ENCODE peak calls at places on chromosomes 12 and 14, in four cellular contexts. R, J, M and Z are unnamed samples.

GRCh38 chr12:92608418-92609091 is 94.2 kb upstream of the PLEKHG7 start:
- DNase-seq in R (no peak), M (no peak), J (no peak), Z (no peak)

GRCh38 chr12:5872745-5873144 is 72.3 kb downstream of the ANO2 start:
- DNase-seq in J (no peak), M (no peak), R (no peak), Z (no peak)

GRCh38 chr12:48132826-48133225 is 13.7 kb downstream of the PFKM start:
- DNase-seq in J (no peak), R (no peak), M (no peak), Z (no peak)

GRCh38 chr12:111405856-111406473 is at the start of gene SH2B3:
- DNase-seq in J (no peak), R (no peak), M (no peak), Z (no peak)

GRCh38 chr14:102508774-102509743 is 517 bp downstream of the ANKRD9 start:
- DNase-seq in M (no peak), R (no peak), J (peak), Z (no peak)

GRCh38 chr14:92022036-92022435 is 17.8 kb downstream of the TRIP11 start:
- DNase-seq in R (no peak), J (no peak), M (no peak), Z (no peak)

GRCh38 chr12:96981053-96981452 is 74.0 kb downstream of the NEDD1 start:
- DNase-seq in M (peak), J (no peak), R (peak), Z (no peak)

GRCh38 chr14:52266179-52266578 is 1.3 kb upstream of the PTGDR start:
- DNase-seq in J (no peak), M (no peak), R (no peak), Z (no peak)

GRCh38 chr14:91232631-91233030 is 11.9 kb downstream of the GPR68 start:
- DNase-seq in R (no peak), M (no peak), J (no peak), Z (no peak)

GRCh38 chr12:131893605-131894312 is 663 bp upstream of the ULK1 start:
- DNase-seq in R (no peak), M (no peak), J (no peak), Z (no peak)

GRCh38 chr12:120739031-120739762 is 13.6 kb downstream of the ACADS start:
- DNase-seq in J (no peak), M (no peak), R (no peak), Z (no peak)

GRCh38 chr12:106601031-106601430 is 18.2 kb downstream of the RFX4 start:
- DNase-seq in R (no peak), M (no peak), J (no peak), Z (no peak)

GRCh38 chr14:35558680-35559079 is 24.7 kb downstream of the INSM2 start:
- DNase-seq in M (no peak), J (no peak), R (no peak), Z (no peak)

GRCh38 chr14:87628129-87628528 is 364.9 kb downstream of the GALC start:
- DNase-seq in J (no peak), R (no peak), M (peak), Z (no peak)

GRCh38 chr12:103652808-103653207 is 65.7 kb downstream of the STAB2 start:
- DNase-seq in R (no peak), J (no peak), M (no peak), Z (no peak)

GRCh38 chr14:96215845-96216244 is 11.2 kb downstream of the BDKRB2 start:
- DNase-seq in J (no peak), M (no peak), R (no peak), Z (no peak)

GRCh38 chr14:52589646-52590045 is 37.0 kb downstream of the GPR137C start:
- DNase-seq in M (no peak), R (no peak), J (no peak), Z (no peak)

GRCh38 chr12:98154850-98155249 is 360.5 kb upstream of the TMPO start:
- DNase-seq in M (no peak), R (no peak), J (no peak), Z (no peak)

GRCh38 chr12:40561395-40561966 is 130.8 kb upstream of the CNTN1 start:
- DNase-seq in M (no peak), J (no peak), R (no peak), Z (no peak)

GRCh38 chr14:37122288-37122687 is 50.1 kb downstream of the SLC25A21 start:
- DNase-seq in R (no peak), M (no peak), J (no peak), Z (no peak)

GRCh38 chr12:90741611-90742010 is 213.4 kb downstream of the CCER1 start:
- DNase-seq in J (no peak), M (no peak), R (no peak), Z (peak)

GRCh38 chr12:93773122-93773871 is 96.1 kb downstream of the CRADD start:
- DNase-seq in M (no peak), R (no peak), J (peak), Z (no peak)

GRCh38 chr12:51601241-51601640 is 10.2 kb downstream of the SCN8A start:
- DNase-seq in M (no peak), R (no peak), J (no peak), Z (no peak)

GRCh38 chr12:57626929-57627445 is 6.0 kb downstream of the B4GALNT1 start:
- DNase-seq in M (no peak), R (no peak), J (no peak), Z (no peak)

GRCh38 chr12:57626111-57626928 is 6.7 kb downstream of the B4GALNT1 start:
- DNase-seq in J (no peak), M (no peak), R (no peak), Z (no peak)

GRCh38 chr12:57625261-57626032 is 7.6 kb downstream of the B4GALNT1 start:
- DNase-seq in M (no peak), J (no peak), R (no peak), Z (no peak)

GRCh38 chr12:57628280-57629191 is 4.5 kb downstream of the B4GALNT1 start:
- DNase-seq in J (no peak), R (no peak), M (no peak), Z (no peak)

DNA sequence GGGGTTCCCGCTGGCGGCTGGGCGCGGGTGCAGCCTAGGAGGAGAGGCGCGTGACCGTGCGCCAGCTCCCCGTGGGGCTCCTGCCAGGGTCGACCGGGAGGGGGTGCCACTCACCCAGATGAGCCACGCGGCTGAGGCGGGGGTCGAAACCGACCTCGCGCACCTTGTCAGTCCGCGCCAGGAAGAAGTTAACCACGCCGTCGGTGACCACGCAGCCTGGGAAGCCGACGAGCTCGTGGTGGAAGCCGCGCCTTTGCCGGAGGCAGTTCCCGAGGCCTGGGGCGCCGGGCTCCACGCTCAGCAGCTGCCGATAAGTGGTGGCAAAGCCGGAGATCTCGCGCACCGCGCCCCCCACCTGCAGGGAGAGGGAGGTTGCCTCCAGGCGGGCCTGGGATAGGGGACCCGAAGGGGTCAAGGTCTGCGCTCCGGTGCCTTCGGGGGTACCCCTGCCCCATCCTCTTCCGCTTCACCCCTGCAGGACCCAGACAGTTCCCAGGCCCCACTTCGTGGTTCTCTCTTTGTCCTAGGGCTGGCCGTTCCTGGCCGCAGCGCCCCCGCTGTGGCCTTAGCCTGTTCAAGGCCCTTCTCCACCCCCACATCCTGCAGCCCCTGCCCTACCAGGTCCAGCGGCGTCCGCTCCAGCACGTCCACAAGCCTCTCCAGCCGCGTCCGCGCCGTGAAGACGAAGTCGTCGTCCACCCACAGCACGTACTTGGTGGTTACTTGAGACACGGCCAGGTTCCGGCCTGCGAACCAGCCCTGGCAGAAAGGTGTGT is 5.3 kb downstream of the B4GALNT1 start:
- DNase-seq in R (no peak), J (no peak), M (no peak), Z (no peak)
- TF ChIP-seq CTCF in R (peak), J (no peak), M (peak), Z (no peak)

DNA sequence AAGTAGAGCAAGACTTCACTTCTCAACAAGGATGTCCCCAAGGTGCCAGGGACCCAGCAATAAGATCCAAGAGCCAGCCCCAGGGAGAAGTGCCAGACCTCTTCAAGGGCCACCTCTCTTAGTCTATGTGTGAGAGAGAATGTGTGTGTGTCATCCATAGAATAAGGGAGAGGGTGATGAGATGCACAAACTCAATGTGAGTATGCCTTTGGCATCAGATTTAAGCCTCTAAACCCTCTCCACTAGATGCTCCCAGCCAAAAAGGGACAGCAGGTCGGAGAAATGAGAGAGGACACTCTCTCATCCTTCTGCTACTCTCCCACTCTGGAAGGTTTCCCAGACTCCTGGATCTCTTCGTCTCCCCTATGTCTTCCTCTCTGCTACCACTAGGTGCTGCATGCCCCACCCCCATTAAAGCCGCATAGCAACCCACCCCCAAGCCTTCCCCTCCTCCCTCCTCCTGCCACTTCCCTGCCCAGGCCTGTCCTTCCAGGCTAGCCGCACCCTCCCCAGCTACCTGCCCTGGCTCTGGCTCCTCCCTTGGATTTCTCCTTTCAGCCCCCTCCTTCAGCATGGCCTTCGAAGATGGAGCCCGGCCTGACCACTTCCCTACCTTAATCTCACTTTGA is 7.6 kb downstream of the RARG start:
- DNase-seq in R (no peak), M (no peak), J (peak), Z (no peak)
- TF ChIP-seq CTCF in R (no peak), M (peak), J (no peak), Z (no peak)

DNA sequence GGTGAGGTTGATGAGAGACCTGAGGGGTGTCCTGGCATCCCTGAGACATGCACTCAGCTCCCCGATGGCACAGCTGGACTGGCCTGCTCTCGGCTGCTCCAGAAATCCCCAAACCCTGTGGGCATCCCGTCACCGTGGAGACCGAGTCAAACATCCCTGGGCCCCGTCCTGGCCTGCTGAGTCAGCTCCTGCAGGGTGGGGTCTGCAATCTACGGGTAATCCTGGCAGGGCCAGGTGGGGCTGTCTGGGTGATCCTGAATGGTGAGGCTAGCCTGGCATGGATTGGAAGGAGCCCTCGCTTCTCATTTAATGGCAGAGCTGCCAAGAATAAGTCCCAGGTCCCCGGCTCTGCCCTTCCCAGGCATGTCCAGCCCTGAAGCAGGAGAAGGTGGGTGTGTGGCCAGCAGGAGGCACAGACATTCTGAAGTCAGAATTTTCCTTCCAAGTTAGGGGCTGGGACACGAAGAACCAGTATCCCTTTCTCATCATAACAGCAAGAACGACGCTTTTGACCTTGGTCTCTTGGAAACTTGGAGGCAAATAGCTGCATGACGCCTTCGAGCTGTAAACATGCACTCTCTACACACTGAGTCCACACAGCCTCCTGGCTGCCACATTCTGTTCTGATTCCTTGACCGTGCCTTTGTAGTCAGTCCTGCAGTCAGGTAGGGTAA is 17.7 kb upstream of the SERPINA4 start:
- DNase-seq in J (no peak), M (no peak), R (no peak), Z (no peak)
- TF ChIP-seq CTCF in J (no peak), M (no peak), R (no peak), Z (no peak)

GRCh38 chr14:33457021-33457420 is 493.9 kb downstream of the EGLN3 start:
- DNase-seq in M (no peak), J (no peak), R (no peak), Z (no peak)
- TF ChIP-seq CTCF in M (no peak), J (no peak), R (no peak), Z (no peak)

GRCh38 chr12:54230555-54230954 is 41.8 kb upstream of the SMUG1 start:
- DNase-seq in J (no peak), R (no peak), M (no peak), Z (no peak)
- TF ChIP-seq CTCF in J (no peak), R (no peak), M (no peak), Z (no peak)

GRCh38 chr12:108571604-108572165 is 9.3 kb downstream of the ISCU start:
- DNase-seq in R (no peak), J (no peak), M (no peak), Z (no peak)

GRCh38 chr12:108568653-108569154 is 6.3 kb downstream of the ISCU start:
- DNase-seq in M (no peak), J (no peak), R (no peak), Z (no peak)

GRCh38 chr12:108572166-108572790 is 9.9 kb downstream of the ISCU start:
- DNase-seq in M (no peak), R (no peak), J (no peak), Z (no peak)

GRCh38 chr12:108573310-108573709 is 10.9 kb downstream of the ISCU start:
- DNase-seq in M (no peak), J (no peak), R (no peak), Z (no peak)

DNA sequence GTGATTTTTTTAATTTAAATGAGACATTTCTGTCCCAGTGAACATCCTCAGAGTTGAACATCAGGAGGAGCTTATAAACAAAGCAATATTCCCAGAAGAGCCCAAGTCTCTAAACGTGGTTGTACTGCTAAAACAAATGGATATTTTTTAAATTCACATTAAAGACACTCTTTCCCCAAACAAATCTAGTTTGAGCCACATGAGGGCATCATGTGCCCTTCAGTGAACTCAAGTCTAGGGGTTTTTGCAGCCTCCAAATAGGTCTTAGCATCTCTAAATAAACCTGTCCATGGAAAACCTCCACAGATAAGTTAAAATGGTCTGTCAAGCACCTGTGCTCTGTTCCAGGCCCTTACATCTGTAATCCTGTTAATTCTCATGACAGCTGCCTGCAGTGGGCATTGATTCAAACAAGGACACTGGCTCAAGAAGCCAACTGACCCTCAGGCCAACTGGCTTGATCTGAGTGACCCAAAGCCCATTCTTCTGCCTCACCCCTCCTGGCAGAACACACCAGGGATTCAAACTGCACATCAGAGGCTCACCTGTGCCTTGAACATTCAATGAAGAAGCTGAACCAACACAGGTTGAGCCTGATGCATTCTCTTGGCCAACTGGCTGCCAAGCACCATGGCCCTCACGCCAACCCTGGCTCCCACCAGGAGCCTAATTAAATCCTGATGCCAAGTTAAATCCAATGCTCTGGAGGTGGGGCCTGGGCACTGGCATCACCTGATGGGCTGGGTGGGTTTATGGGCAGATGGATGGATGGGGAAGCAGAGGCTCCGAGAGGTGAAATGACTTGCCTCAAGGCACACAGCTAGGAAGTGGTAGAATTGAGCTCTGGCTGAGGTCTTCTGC is 8.6 kb downstream of the ISCU start:
- DNase-seq in J (no peak), M (no peak), R (no peak), Z (no peak)
- TF ChIP-seq CTCF in J (peak), M (peak), R (no peak), Z (peak)

DNA sequence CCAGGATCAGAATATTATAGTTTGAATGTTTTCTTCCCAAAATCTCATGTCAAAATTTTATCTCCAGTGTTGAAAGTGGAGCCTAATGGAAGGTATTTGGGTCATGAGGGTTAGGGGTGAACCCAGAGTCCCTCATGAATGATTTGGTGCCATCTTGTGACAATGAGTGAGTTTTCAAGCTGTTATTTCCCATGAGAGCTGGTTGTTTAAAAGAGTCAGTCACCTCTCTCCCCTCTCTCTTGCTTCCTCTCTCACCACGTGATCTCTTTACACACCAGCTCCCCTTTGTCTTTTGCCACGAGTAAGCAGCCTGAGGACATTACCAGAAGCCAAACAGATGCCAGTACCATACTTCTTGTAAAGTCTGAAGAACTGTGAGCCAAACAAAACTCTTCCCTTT is 561.6 kb downstream of the RERGL start:
- DNase-seq in J (no peak), M (no peak), R (no peak), Z (no peak)
- TF ChIP-seq CTCF in J (no peak), M (no peak), R (no peak), Z (peak)